ENCODE peak calls at places on chromosomes 12 and 14, in nine cellular contexts. One of them, this sample, is unnamed.

GRCh38 chr14:90655829-90656228 is 160.4 kb downstream of the TTC7B start:
- DNase-seq in cardiac muscle cell: no peak
- DNase-seq in HCT116: no peak
- DNase-seq in left lung: no peak
- DNase-seq in endothelial cell: no peak
- DNase-seq in testis: no peak
- DNase-seq in GM20000: no peak
- DNase-seq in lower leg skin: no peak
- DNase-seq in AG09309: no peak
- DNase-seq in this sample: no peak

GRCh38 chr14:23569443-23570151 is 2.0 kb upstream of the AP1G2 start:
- DNase-seq in cardiac muscle cell: peak; percentile 25
- DNase-seq in HCT116: peak; percentile 58
- DNase-seq in left lung: no peak
- DNase-seq in endothelial cell: no peak
- DNase-seq in testis: no peak
- DNase-seq in GM20000: no peak
- DNase-seq in lower leg skin: no peak
- DNase-seq in AG09309: no peak
- DNase-seq in this sample: no peak

GRCh38 chr12:109084425-109084824 is 8.8 kb downstream of the ALKBH2 start:
- DNase-seq in cardiac muscle cell: no peak
- DNase-seq in HCT116: no peak
- DNase-seq in left lung: no peak
- DNase-seq in endothelial cell: no peak
- DNase-seq in testis: no peak
- DNase-seq in GM20000: no peak
- DNase-seq in lower leg skin: no peak
- DNase-seq in AG09309: no peak
- DNase-seq in this sample: no peak

GRCh38 chr12:94941440-94941862 is 62.0 kb downstream of the NDUFA12 start:
- DNase-seq in cardiac muscle cell: peak; percentile 63
- DNase-seq in HCT116: no peak
- DNase-seq in left lung: peak; percentile 37
- DNase-seq in endothelial cell: no peak
- DNase-seq in testis: no peak
- DNase-seq in GM20000: peak; percentile 18
- DNase-seq in lower leg skin: peak; percentile 63
- DNase-seq in AG09309: peak; percentile 70
- DNase-seq in this sample: no peak

GRCh38 chr12:71060426-71060825 is 97.4 kb downstream of the TSPAN8 start:
- DNase-seq in cardiac muscle cell: no peak
- DNase-seq in HCT116: no peak
- DNase-seq in left lung: no peak
- DNase-seq in endothelial cell: no peak
- DNase-seq in testis: no peak
- DNase-seq in GM20000: no peak
- DNase-seq in lower leg skin: no peak
- DNase-seq in AG09309: no peak
- DNase-seq in this sample: no peak

GRCh38 chr12:107368586-107368985 is 275.2 kb upstream of the CRY1 start:
- DNase-seq in cardiac muscle cell: no peak
- DNase-seq in HCT116: no peak
- DNase-seq in left lung: no peak
- DNase-seq in endothelial cell: no peak
- DNase-seq in testis: no peak
- DNase-seq in GM20000: no peak
- DNase-seq in lower leg skin: no peak
- DNase-seq in AG09309: no peak
- DNase-seq in this sample: no peak

GRCh38 chr12:25761356-25761755 is 197.1 kb upstream of the RASSF8 start:
- DNase-seq in cardiac muscle cell: no peak
- DNase-seq in HCT116: no peak
- DNase-seq in left lung: no peak
- DNase-seq in endothelial cell: no peak
- DNase-seq in testis: no peak
- DNase-seq in GM20000: no peak
- DNase-seq in lower leg skin: no peak
- DNase-seq in AG09309: no peak
- DNase-seq in this sample: no peak

GRCh38 chr14:44701563-44702263 is 194.6 kb upstream of the FSCB start:
- DNase-seq in cardiac muscle cell: peak; percentile 20
- DNase-seq in HCT116: no peak
- DNase-seq in left lung: no peak
- DNase-seq in endothelial cell: no peak
- DNase-seq in testis: no peak
- DNase-seq in GM20000: no peak
- DNase-seq in lower leg skin: no peak
- DNase-seq in AG09309: no peak
- DNase-seq in this sample: no peak

GRCh38 chr14:81655423-81656314 is 122.0 kb upstream of the SEL1L start:
- DNase-seq in cardiac muscle cell: no peak
- DNase-seq in HCT116: no peak
- DNase-seq in left lung: no peak
- DNase-seq in endothelial cell: no peak
- DNase-seq in testis: no peak
- DNase-seq in GM20000: no peak
- DNase-seq in lower leg skin: no peak
- DNase-seq in AG09309: no peak
- DNase-seq in this sample: no peak

GRCh38 chr12:120529641-120530314 is 820 bp upstream of the COQ5 start:
- DNase-seq in cardiac muscle cell: peak; percentile 46
- DNase-seq in HCT116: peak; percentile 41
- DNase-seq in left lung: no peak
- DNase-seq in endothelial cell: peak; percentile 6
- DNase-seq in testis: peak; percentile 42
- DNase-seq in GM20000: no peak
- DNase-seq in lower leg skin: no peak
- DNase-seq in AG09309: no peak
- DNase-seq in this sample: no peak

GRCh38 chr12:124703852-124704251 is 136.4 kb upstream of the NCOR2 start:
- DNase-seq in cardiac muscle cell: no peak
- DNase-seq in HCT116: no peak
- DNase-seq in left lung: no peak
- DNase-seq in endothelial cell: no peak
- DNase-seq in testis: peak; percentile 76
- DNase-seq in GM20000: no peak
- DNase-seq in lower leg skin: no peak
- DNase-seq in AG09309: no peak
- DNase-seq in this sample: no peak

GRCh38 chr14:26855051-26855753 is 257.4 kb upstream of the NOVA1 start:
- DNase-seq in cardiac muscle cell: peak; percentile 50
- DNase-seq in HCT116: no peak
- DNase-seq in left lung: no peak
- DNase-seq in endothelial cell: no peak
- DNase-seq in testis: no peak
- DNase-seq in GM20000: no peak
- DNase-seq in lower leg skin: no peak
- DNase-seq in AG09309: no peak
- DNase-seq in this sample: no peak

GRCh38 chr14:91372680-91373495 is 44.7 kb downstream of the CCDC88C start:
- DNase-seq in cardiac muscle cell: no peak
- DNase-seq in HCT116: no peak
- DNase-seq in left lung: no peak
- DNase-seq in endothelial cell: no peak
- DNase-seq in testis: no peak
- DNase-seq in GM20000: no peak
- DNase-seq in lower leg skin: no peak
- DNase-seq in AG09309: no peak
- DNase-seq in this sample: no peak

GRCh38 chr14:28742171-28742846 is 24.3 kb upstream of the FOXG1 start:
- DNase-seq in cardiac muscle cell: no peak
- DNase-seq in HCT116: no peak
- DNase-seq in left lung: no peak
- DNase-seq in endothelial cell: no peak
- DNase-seq in testis: no peak
- DNase-seq in GM20000: no peak
- DNase-seq in lower leg skin: no peak
- DNase-seq in AG09309: no peak
- DNase-seq in this sample: no peak

DNA sequence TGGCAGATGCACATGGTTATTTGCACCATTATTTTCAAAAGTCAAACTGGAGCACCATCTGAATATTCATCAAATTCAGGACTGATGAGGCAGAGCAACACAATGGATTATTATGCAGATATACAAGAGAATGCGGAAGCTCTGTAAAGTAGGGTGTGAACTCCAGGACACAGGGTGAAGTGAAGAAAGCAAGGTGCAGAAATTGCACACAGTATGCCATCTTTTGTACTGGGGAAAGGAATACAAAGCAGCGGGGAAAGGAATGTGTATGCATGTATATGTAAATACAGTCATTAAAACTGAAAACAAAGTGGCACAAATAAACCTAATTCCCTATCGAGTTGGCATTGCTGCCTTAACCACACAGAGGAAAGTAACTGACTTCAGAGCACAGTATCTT is 22.7 kb upstream of the CLEC4E start:
- DNase-seq in cardiac muscle cell: no peak
- DNase-seq in HCT116: no peak
- DNase-seq in left lung: no peak
- DNase-seq in endothelial cell: no peak
- DNase-seq in testis: no peak
- DNase-seq in GM20000: no peak
- DNase-seq in lower leg skin: no peak
- DNase-seq in AG09309: no peak
- DNase-seq in this sample: no peak
- TF ChIP-seq CTCF in cardiac muscle cell: no peak
- TF ChIP-seq CTCF in HCT116: no peak
- TF ChIP-seq CTCF in left lung: no peak
- TF ChIP-seq CTCF in endothelial cell: no peak
- TF ChIP-seq CTCF in testis: no peak
- TF ChIP-seq CTCF in GM20000: no peak
- TF ChIP-seq CTCF in lower leg skin: no peak
- TF ChIP-seq CTCF in AG09309: no peak
- TF ChIP-seq CTCF in this sample: no peak

GRCh38 chr12:24557738-24558137 is 391.2 kb downstream of the BCAT1 start:
- DNase-seq in cardiac muscle cell: no peak
- DNase-seq in HCT116: no peak
- DNase-seq in left lung: no peak
- DNase-seq in endothelial cell: no peak
- DNase-seq in testis: no peak
- DNase-seq in GM20000: no peak
- DNase-seq in lower leg skin: no peak
- DNase-seq in AG09309: no peak
- DNase-seq in this sample: no peak
- TF ChIP-seq CTCF in cardiac muscle cell: no peak
- TF ChIP-seq CTCF in HCT116: no peak
- TF ChIP-seq CTCF in left lung: no peak
- TF ChIP-seq CTCF in endothelial cell: peak; percentile 20
- TF ChIP-seq CTCF in testis: no peak
- TF ChIP-seq CTCF in GM20000: no peak
- TF ChIP-seq CTCF in lower leg skin: no peak
- TF ChIP-seq CTCF in AG09309: no peak
- TF ChIP-seq CTCF in this sample: no peak

GRCh38 chr12:82686223-82687019 is at the start of gene TMTC2:
- DNase-seq in cardiac muscle cell: peak; percentile 94
- DNase-seq in HCT116: peak; percentile 76
- DNase-seq in left lung: peak; percentile 96
- DNase-seq in endothelial cell: peak; percentile 87
- DNase-seq in testis: peak; percentile 95
- DNase-seq in GM20000: peak; percentile 94
- DNase-seq in lower leg skin: peak; percentile 90
- DNase-seq in AG09309: peak; percentile 57
- DNase-seq in this sample: peak; percentile 80

GRCh38 chr12:82687020-82687951 is 580 bp downstream of the TMTC2 start:
- DNase-seq in cardiac muscle cell: peak; percentile 41
- DNase-seq in HCT116: peak; percentile 35
- DNase-seq in left lung: peak; percentile 63
- DNase-seq in endothelial cell: peak; percentile 49
- DNase-seq in testis: peak; percentile 53
- DNase-seq in GM20000: peak; percentile 70
- DNase-seq in lower leg skin: peak; percentile 38
- DNase-seq in AG09309: no peak
- DNase-seq in this sample: peak; percentile 42

GRCh38 chr12:82682851-82683261 is 3.9 kb upstream of the TMTC2 start:
- DNase-seq in cardiac muscle cell: no peak
- DNase-seq in HCT116: no peak
- DNase-seq in left lung: no peak
- DNase-seq in endothelial cell: no peak
- DNase-seq in testis: no peak
- DNase-seq in GM20000: no peak
- DNase-seq in lower leg skin: no peak
- DNase-seq in AG09309: no peak
- DNase-seq in this sample: no peak

GRCh38 chr12:82685721-82686222 is 934 bp upstream of the TMTC2 start:
- DNase-seq in cardiac muscle cell: peak; percentile 98
- DNase-seq in HCT116: peak; percentile 86
- DNase-seq in left lung: peak; percentile 96
- DNase-seq in endothelial cell: peak; percentile 91
- DNase-seq in testis: peak; percentile 99
- DNase-seq in GM20000: peak; percentile 83
- DNase-seq in lower leg skin: peak; percentile 94
- DNase-seq in AG09309: peak; percentile 85
- DNase-seq in this sample: peak; percentile 89

GRCh38 chr12:82682326-82682725 is 4.4 kb upstream of the TMTC2 start:
- DNase-seq in cardiac muscle cell: no peak
- DNase-seq in HCT116: no peak
- DNase-seq in left lung: no peak
- DNase-seq in endothelial cell: no peak
- DNase-seq in testis: no peak
- DNase-seq in GM20000: no peak
- DNase-seq in lower leg skin: no peak
- DNase-seq in AG09309: no peak
- DNase-seq in this sample: no peak
- TF ChIP-seq CTCF in cardiac muscle cell: no peak
- TF ChIP-seq CTCF in HCT116: no peak
- TF ChIP-seq CTCF in left lung: no peak
- TF ChIP-seq CTCF in endothelial cell: no peak
- TF ChIP-seq CTCF in testis: no peak
- TF ChIP-seq CTCF in GM20000: no peak
- TF ChIP-seq CTCF in lower leg skin: no peak
- TF ChIP-seq CTCF in AG09309: no peak
- TF ChIP-seq CTCF in this sample: no peak

GRCh38 chr14:35229084-35229483 is 63.1 kb upstream of the PSMA6 start:
- DNase-seq in cardiac muscle cell: no peak
- DNase-seq in HCT116: no peak
- DNase-seq in left lung: no peak
- DNase-seq in endothelial cell: no peak
- DNase-seq in testis: no peak
- DNase-seq in GM20000: no peak
- DNase-seq in lower leg skin: no peak
- DNase-seq in AG09309: no peak
- DNase-seq in this sample: no peak

GRCh38 chr14:35224615-35225014 is 67.6 kb upstream of the PSMA6 start:
- DNase-seq in cardiac muscle cell: no peak
- DNase-seq in HCT116: no peak
- DNase-seq in left lung: no peak
- DNase-seq in endothelial cell: no peak
- DNase-seq in testis: no peak
- DNase-seq in GM20000: no peak
- DNase-seq in lower leg skin: no peak
- DNase-seq in AG09309: no peak
- DNase-seq in this sample: no peak

GRCh38 chr14:35231207-35231755 is 60.9 kb upstream of the PSMA6 start:
- DNase-seq in cardiac muscle cell: no peak
- DNase-seq in HCT116: no peak
- DNase-seq in left lung: no peak
- DNase-seq in endothelial cell: no peak
- DNase-seq in testis: no peak
- DNase-seq in GM20000: no peak
- DNase-seq in lower leg skin: no peak
- DNase-seq in AG09309: no peak
- DNase-seq in this sample: no peak

GRCh38 chr14:35234007-35234406 is 58.2 kb upstream of the PSMA6 start:
- DNase-seq in cardiac muscle cell: peak; percentile 55
- DNase-seq in HCT116: no peak
- DNase-seq in left lung: no peak
- DNase-seq in endothelial cell: no peak
- DNase-seq in testis: no peak
- DNase-seq in GM20000: no peak
- DNase-seq in lower leg skin: no peak
- DNase-seq in AG09309: peak; percentile 37
- DNase-seq in this sample: no peak

GRCh38 chr14:35229495-35230089 is 62.6 kb upstream of the PSMA6 start:
- DNase-seq in cardiac muscle cell: peak; percentile 39
- DNase-seq in HCT116: no peak
- DNase-seq in left lung: no peak
- DNase-seq in endothelial cell: no peak
- DNase-seq in testis: no peak
- DNase-seq in GM20000: no peak
- DNase-seq in lower leg skin: no peak
- DNase-seq in AG09309: no peak
- DNase-seq in this sample: no peak
- TF ChIP-seq CTCF in cardiac muscle cell: peak; percentile 41
- TF ChIP-seq CTCF in HCT116: peak; percentile 25
- TF ChIP-seq CTCF in left lung: peak; percentile 16
- TF ChIP-seq CTCF in endothelial cell: no peak
- TF ChIP-seq CTCF in testis: peak; percentile 28
- TF ChIP-seq CTCF in GM20000: no peak
- TF ChIP-seq CTCF in lower leg skin: no peak
- TF ChIP-seq CTCF in AG09309: no peak
- TF ChIP-seq CTCF in this sample: no peak

This sample was measured in mesothelial cell of epicardium.